ENCODE peak calls at places on chromosomes 12 and 14, in ten cellular contexts. G is Caki2; X is sigmoid colon; Q is NCI-H1436; W is astrocyte of the spinal cord; C is effector memory CD8-positive, alpha-beta T cell; R is mesendoderm; V is activated naive CD8-positive, alpha-beta T cell treated with anti-CD3 and anti-CD28 coated beads for 36 hours; Z is HAP-1; D is anterior cingulate cortex. K is an unnamed sample.

GRCh38 chr12:109244043-109244442 is 65.0 kb downstream of the FOXN4 start:
- DNase-seq in G (no peak), X (no peak), Q (no peak), W (no peak), C (no peak), R (no peak), V (no peak), Z (no peak), D (no peak), K (no peak)

GRCh38 chr14:73059326-73059725 is 992 bp downstream of the RBM25 start:
- DNase-seq in G (no peak), X (no peak), Q (no peak), W (peak), C (no peak), R (no peak), V (no peak), Z (no peak), D (no peak), K (peak)

GRCh38 chr14:89708982-89709381 is 245.5 kb downstream of the EFCAB11 start:
- DNase-seq in G (no peak), X (no peak), Q (no peak), W (no peak), C (no peak), R (no peak), V (no peak), Z (no peak), D (no peak), K (no peak)

GRCh38 chr12:14931791-14932560 is 6.4 kb downstream of the ERP27 start:
- DNase-seq in G (no peak), X (no peak), Q (no peak), W (no peak), C (no peak), R (no peak), V (no peak), Z (no peak), D (no peak), K (no peak)

GRCh38 chr12:63826002-63826585 is 18.4 kb upstream of the SRGAP1 start:
- DNase-seq in G (peak), X (no peak), Q (peak), W (peak), C (no peak), R (peak), V (no peak), Z (peak), D (no peak), K (peak)

GRCh38 chr14:101862177-101862576 is 100.7 kb downstream of the PPP2R5C start:
- DNase-seq in G (peak), X (no peak), Q (no peak), W (peak), C (no peak), R (no peak), V (no peak), Z (no peak), D (no peak), K (no peak)

GRCh38 chr12:20339060-20339459 is 29.3 kb upstream of the PDE3A start:
- DNase-seq in G (peak), X (no peak), Q (no peak), W (no peak), C (no peak), R (no peak), V (no peak), Z (no peak), D (no peak), K (peak)

GRCh38 chr14:99795046-99795445 is 1.8 kb downstream of the EML1 start:
- DNase-seq in G (no peak), X (no peak), Q (no peak), W (no peak), C (no peak), R (no peak), V (no peak), Z (no peak), D (no peak), K (no peak)

GRCh38 chr14:55583942-55584468 is 4.0 kb downstream of the KTN1 start:
- DNase-seq in G (no peak), X (no peak), Q (no peak), W (no peak), C (no peak), R (peak), V (no peak), Z (no peak), D (no peak), K (peak)

GRCh38 chr12:100737168-100737567 is 57.4 kb upstream of the ANO4 start:
- DNase-seq in G (no peak), X (no peak), Q (no peak), W (no peak), C (no peak), R (peak), V (no peak), Z (no peak), D (no peak), K (no peak)

GRCh38 chr14:60090864-60091519 is 731 bp upstream of the PCNX4 start:
- DNase-seq in G (no peak), X (peak), Q (peak), W (peak), C (no peak), R (peak), V (peak), Z (peak), D (no peak), K (peak)

GRCh38 chr14:94051779-94052178 is 25.6 kb downstream of the OTUB2 start:
- DNase-seq in G (no peak), X (no peak), Q (no peak), W (no peak), C (no peak), R (no peak), V (no peak), Z (no peak), D (no peak), K (no peak)

GRCh38 chr12:121966959-121967358 is 48.6 kb downstream of the CFAP251 start:
- DNase-seq in G (no peak), X (no peak), Q (no peak), W (no peak), C (no peak), R (no peak), V (no peak), Z (no peak), D (no peak), K (no peak)

GRCh38 chr14:58637391-58638230 is at the start of gene DACT1:
- DNase-seq in G (peak), X (peak), Q (peak), W (peak), C (no peak), R (peak), V (peak), Z (peak), D (no peak), K (peak)

GRCh38 chr12:59365133-59365532 is 230.7 kb upstream of the SLC16A7 start:
- DNase-seq in G (no peak), X (no peak), Q (no peak), W (no peak), C (no peak), R (peak), V (no peak), Z (no peak), D (no peak), K (no peak)

GRCh38 chr12:91335724-91336123 is 153.1 kb upstream of the DCN start:
- DNase-seq in G (no peak), X (no peak), Q (no peak), W (no peak), C (no peak), R (no peak), V (no peak), Z (no peak), D (no peak), K (peak)

GRCh38 chr14:60977848-60978247 is 3.0 kb downstream of the TRMT5 start:
- DNase-seq in G (no peak), X (no peak), Q (no peak), W (no peak), C (no peak), R (no peak), V (no peak), Z (no peak), D (no peak), K (no peak)

GRCh38 chr12:132477009-132477702 is 12.8 kb upstream of the FBRSL1 start:
- DNase-seq in G (no peak), X (no peak), Q (no peak), W (no peak), C (no peak), R (no peak), V (no peak), Z (no peak), D (no peak), K (no peak)

GRCh38 chr12:31206038-31206670 is 119.8 kb downstream of the SINHCAF start:
- DNase-seq in G (no peak), X (peak), Q (no peak), W (peak), C (no peak), R (peak), V (no peak), Z (no peak), D (no peak), K (peak)

GRCh38 chr12:11849752-11850504 is 200.5 kb downstream of the ETV6 start:
- DNase-seq in G (no peak), X (no peak), Q (no peak), W (no peak), C (no peak), R (no peak), V (no peak), Z (no peak), D (no peak), K (no peak)

GRCh38 chr12:45336331-45336730 is 120.4 kb downstream of the ANO6 start:
- DNase-seq in G (no peak), X (no peak), Q (no peak), W (peak), C (no peak), R (no peak), V (no peak), Z (no peak), D (no peak), K (peak)

GRCh38 chr14:57692671-57693070 is 173.2 kb downstream of the SLC35F4 start:
- DNase-seq in G (peak), X (no peak), Q (no peak), W (peak), C (no peak), R (peak), V (no peak), Z (no peak), D (no peak), K (peak)

GRCh38 chr12:53532524-53533445 is 25.5 kb upstream of the NPFF start:
- DNase-seq in G (no peak), X (no peak), Q (no peak), W (no peak), C (no peak), R (no peak), V (no peak), Z (no peak), D (no peak), K (peak)

GRCh38 chr14:51867753-51868152 is 7.3 kb downstream of the GNG2 start:
- DNase-seq in G (no peak), X (no peak), Q (no peak), W (no peak), C (no peak), R (no peak), V (no peak), Z (no peak), D (no peak), K (peak)

GRCh38 chr12:19962192-19962591 is 406.1 kb upstream of the PDE3A start:
- DNase-seq in G (no peak), X (no peak), Q (no peak), W (no peak), C (no peak), R (no peak), V (no peak), Z (no peak), D (no peak), K (no peak)

GRCh38 chr14:54606631-54607133 is 39.8 kb downstream of the SAMD4A start:
- DNase-seq in G (no peak), X (no peak), Q (no peak), W (peak), C (no peak), R (no peak), V (no peak), Z (no peak), D (no peak), K (peak)

GRCh38 chr12:69435644-69436043 is 34.5 kb upstream of the FRS2 start:
- DNase-seq in G (no peak), X (no peak), Q (no peak), W (peak), C (no peak), R (no peak), V (no peak), Z (no peak), D (no peak), K (peak)

GRCh38 chr12:78977463-78977862 is 112.9 kb downstream of the SYT1 start:
- DNase-seq in G (no peak), X (no peak), Q (no peak), W (no peak), C (no peak), R (no peak), V (no peak), Z (no peak), D (no peak), K (no peak)

K was measured in fibroblast of gingiva.